ENCODE peak calls at places on chromosome 13, in six cellular contexts. B, Q, E, N, R and L are unnamed samples. For H4K20me1, the result is how much of the 10 kb centered on the place peaks cover.

GRCh38 chr13:34430294-34430693 is 511.8 kb upstream of the NBEA start:
- DNase-seq in R (peak), E (no peak), B (no peak), N (no peak), Q (peak), L (no peak)

GRCh38 chr13:109734002-109734785 is 52.2 kb downstream of the IRS2 start:
- DNase-seq in N (no peak), B (no peak), E (no peak), Q (no peak), R (no peak), L (no peak)

GRCh38 chr13:42747399-42747873 is 33.9 kb upstream of the FAM216B start:
- DNase-seq in R (peak), E (no peak), Q (peak), B (peak), N (no peak), L (peak)

GRCh38 chr13:106151056-106151699 is 384.3 kb downstream of the EFNB2 start:
- DNase-seq in B (peak), R (peak), N (peak), Q (peak), E (peak), L (peak)

GRCh38 chr13:40388617-40389016 is 277.8 kb downstream of the FOXO1 start:
- DNase-seq in B (no peak), N (no peak), Q (peak), E (no peak), R (no peak), L (peak)

GRCh38 chr13:93496985-93497673 is 270.5 kb downstream of the GPC6 start:
- DNase-seq in R (peak), Q (no peak), E (no peak), N (peak), B (no peak), L (no peak)

GRCh38 chr13:50527612-50528509 is 315.6 kb downstream of the DLEU7 start:
- DNase-seq in N (no peak), R (peak), E (no peak), Q (no peak), B (no peak), L (no peak)

GRCh38 chr13:91142572-91142971 is 204.9 kb upstream of the MIR17HG start:
- DNase-seq in B (peak), R (peak), E (no peak), Q (peak), N (no peak), L (peak)

GRCh38 chr13:92221916-92222315 is 823.5 kb downstream of the GPC5 start:
- DNase-seq in N (peak), B (no peak), E (no peak), Q (no peak), R (no peak), L (no peak)

GRCh38 chr13:36344173-36344572 is 2.0 kb downstream of the SPART start:
- DNase-seq in Q (peak), E (no peak), N (no peak), R (peak), B (no peak), L (no peak)

GRCh38 chr13:33017410-33017929 is 1.2 kb downstream of the KL start:
- DNase-seq in N (peak), B (peak), E (no peak), Q (peak), R (peak), L (no peak)

GRCh38 chr13:92549275-92549674 is 677.3 kb upstream of the GPC6 start:
- DNase-seq in Q (no peak), E (no peak), B (no peak), R (no peak), N (no peak), L (no peak)

GRCh38 chr13:21063031-21063430 is 1.6 kb upstream of the LATS2 start:
- DNase-seq in Q (no peak), N (no peak), B (no peak), R (no peak), E (no peak), L (no peak)

GRCh38 chr13:40333238-40333637 is 333.2 kb downstream of the FOXO1 start:
- DNase-seq in B (no peak), Q (no peak), N (no peak), R (no peak), E (peak), L (no peak)

GRCh38 chr13:39226359-39226758 is 188.1 kb downstream of the NHLRC3 start:
- DNase-seq in R (no peak), E (no peak), B (no peak), N (no peak), Q (no peak), L (no peak)

GRCh38 chr13:23617551-23618014 is 47.4 kb downstream of the TNFRSF19 start:
- DNase-seq in E (no peak), N (no peak), R (peak), B (no peak), Q (peak), L (no peak)

GRCh38 chr13:33153421-33154381 is 131.9 kb downstream of the STARD13 start:
- DNase-seq in Q (peak), R (peak), B (peak), E (no peak), N (peak), L (peak)

GRCh38 chr13:51168623-51169022 is 53.6 kb upstream of the FAM124A start:
- DNase-seq in E (no peak), Q (no peak), N (no peak), B (no peak), R (no peak), L (no peak)

GRCh38 chr13:88552966-88553365 is 881.8 kb downstream of the SLITRK5 start:
- DNase-seq in R (no peak), E (no peak), Q (no peak), B (no peak), N (no peak), L (no peak)

GRCh38 chr13:66618702-66619101 is 611.4 kb downstream of the PCDH9 start:
- DNase-seq in E (no peak), R (peak), Q (peak), B (no peak), N (peak), L (peak)

GRCh38 chr13:43953370-43953769 is 73.7 kb downstream of the LACC1 start:
- DNase-seq in Q (no peak), R (no peak), E (no peak), N (no peak), B (peak), L (peak)

GRCh38 chr13:27283906-27284523 is 13.4 kb downstream of the RASL11A start:
- DNase-seq in N (no peak), E (no peak), B (peak), R (peak), Q (no peak), L (peak)

GRCh38 chr13:75635101-75635620 is 969 bp upstream of the LMO7 start:
- DNase-seq in E (no peak), R (peak), N (no peak), Q (no peak), B (no peak), L (no peak)

GRCh38 chr13:77343841-77344240 is 16.9 kb upstream of the MYCBP2 start:
- DNase-seq in R (no peak), Q (no peak), N (no peak), E (no peak), B (no peak), L (peak)

GRCh38 chr13:40315416-40316064 is 350.9 kb downstream of the FOXO1 start:
- DNase-seq in B (no peak), N (no peak), Q (no peak), E (no peak), R (no peak), L (no peak)

GRCh38 chr13:104021806-104022397 is 955.7 kb upstream of the SLC10A2 start:
- DNase-seq in N (no peak), B (no peak), R (no peak), E (no peak), Q (no peak), L (no peak)

GRCh38 chr13:78012046-78012445 is 93.4 kb upstream of the EDNRB start:
- DNase-seq in Q (no peak), R (no peak), B (no peak), N (no peak), E (no peak), L (no peak)

GRCh38 chr13:19587635-19588300 is 26.4 kb upstream of the TPTE2 start:
- DNase-seq in N (no peak), R (peak), B (no peak), E (no peak), Q (peak), L (peak)

GRCh38 chr13:32362574-32362973 is 47.3 kb downstream of the BRCA2 start:
- DNase-seq in Q (no peak), N (no peak), B (no peak), R (no peak), E (no peak), L (no peak)

GRCh38 chr13:84255226-84255625 is 373.0 kb upstream of the SLITRK1 start:
- DNase-seq in Q (no peak), N (no peak), E (no peak), B (no peak), R (no peak), L (no peak)

DNA sequence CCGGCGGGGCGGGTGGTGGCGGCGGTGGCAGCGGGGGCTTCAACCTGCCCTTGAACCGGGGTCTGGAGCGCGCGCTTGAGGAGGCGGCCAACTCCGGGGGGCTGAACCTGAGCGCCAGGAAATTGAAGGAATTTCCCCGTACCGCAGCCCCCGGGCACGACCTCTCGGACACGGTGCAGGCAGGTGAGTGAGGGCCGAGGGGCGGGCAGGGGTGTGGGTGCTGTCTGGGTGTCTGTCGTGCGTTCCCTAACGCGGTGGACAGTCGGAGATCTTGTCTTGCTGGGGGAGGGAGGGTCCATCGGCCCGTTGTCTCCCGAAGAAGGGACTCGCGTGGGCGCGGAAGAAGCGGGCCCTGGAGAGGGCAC is 533 bp downstream of the LRCH1 start:
- DNase-seq in N (peak), B (no peak), E (no peak), R (no peak), Q (no peak), L (no peak)
- H3K4me2 ChIP-seq in N (peak), B (peak), E (peak), R (peak), Q (peak), L (peak)

DNA sequence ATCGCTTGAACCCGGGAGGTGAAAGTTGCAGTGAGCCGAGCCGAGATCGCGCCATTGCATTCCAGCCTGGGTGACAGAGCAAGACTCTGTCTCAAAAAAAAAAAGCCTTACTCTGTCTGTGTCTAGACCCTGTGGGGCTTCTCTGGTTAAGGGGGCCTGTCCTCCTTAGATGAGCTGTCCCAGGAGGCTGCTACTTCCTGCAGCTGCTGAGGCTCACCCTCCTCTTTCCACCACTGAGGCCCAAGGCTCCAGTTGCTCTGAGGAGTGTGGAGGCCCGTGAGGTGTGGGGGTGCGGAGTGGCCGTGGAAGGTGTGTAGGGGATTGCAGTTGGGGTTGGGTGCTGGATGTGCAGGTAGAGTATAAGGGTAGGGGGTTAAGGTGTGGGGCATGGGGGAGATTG is 22.1 kb upstream of the RASA3 start:
- DNase-seq in E (no peak), R (no peak), N (no peak), Q (no peak), B (no peak), L (no peak)
- H3K4me3 ChIP-seq in E (no peak), R (no peak), N (no peak), Q (no peak), B (no peak), L (no peak)

DNA sequence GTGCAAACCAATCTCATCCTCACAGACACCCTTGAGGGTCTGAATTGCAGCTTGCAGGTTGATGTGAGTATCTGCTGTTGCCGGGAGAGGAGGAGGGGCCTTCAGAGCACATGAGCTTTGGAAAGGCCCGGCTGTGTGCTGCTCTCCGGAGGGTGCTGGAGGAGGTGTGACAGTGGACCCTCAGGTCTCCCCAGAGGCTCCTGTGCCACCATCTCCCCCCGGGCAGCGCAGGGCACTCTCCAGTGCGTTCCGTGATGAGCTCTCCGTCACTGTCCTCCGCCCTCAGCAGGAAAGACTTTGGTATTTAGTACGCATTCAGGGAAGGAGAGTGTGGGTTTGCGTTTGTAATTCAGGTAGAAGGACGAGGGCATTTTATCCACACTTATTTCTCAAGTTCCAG is 20.0 kb downstream of the LAMP1 start:
- DNase-seq in R (no peak), B (no peak), E (no peak), Q (no peak), N (no peak), L (no peak)
- H4K20me1 ChIP-seq in R (under half), B (under half), E (under half), Q (under half), N (under half), L (under half)

DNA sequence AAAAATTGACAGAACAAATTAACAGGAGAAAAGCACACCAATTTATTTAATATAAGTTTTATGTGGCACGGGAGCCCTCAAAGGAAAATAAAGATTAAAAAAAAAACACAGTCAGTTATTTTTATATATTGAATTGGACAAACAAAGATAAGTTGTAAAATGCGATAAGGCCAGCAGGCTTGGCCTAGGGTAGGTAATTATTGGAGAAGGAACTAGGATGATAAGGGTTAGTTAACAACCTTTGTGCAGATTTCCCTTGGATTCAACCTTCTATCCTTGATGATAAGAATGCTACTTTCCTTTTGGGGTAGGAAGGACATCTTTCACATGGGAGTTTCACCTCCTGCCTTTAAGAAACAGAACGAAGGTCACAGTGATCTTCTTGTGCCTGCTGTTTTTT is 252.8 kb downstream of the SHISA2 start:
- DNase-seq in Q (no peak), B (no peak), N (no peak), R (no peak), E (no peak), L (no peak)
- H3K4me2 ChIP-seq in Q (no peak), B (no peak), N (no peak), R (no peak), E (no peak), L (no peak)

DNA sequence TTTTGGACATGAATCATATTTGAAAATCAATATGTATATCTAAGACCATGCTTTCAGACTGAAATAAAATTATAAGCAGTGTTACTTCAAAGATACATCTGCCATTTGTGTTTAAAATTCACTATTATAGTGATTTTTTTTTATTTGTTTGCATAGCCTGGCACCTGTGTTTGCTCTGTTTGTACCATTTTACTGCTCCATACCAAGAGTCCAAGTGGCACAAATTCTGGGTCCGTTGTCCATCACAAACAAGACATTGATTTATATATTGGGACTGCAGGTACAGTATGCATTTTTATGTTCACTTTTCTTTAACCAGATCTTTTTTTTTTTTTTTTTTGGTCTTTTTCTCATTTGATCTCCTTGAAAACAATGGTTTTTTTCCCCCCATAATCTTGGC is 6.7 kb upstream of the GPR183 start:
- DNase-seq in N (no peak), Q (no peak), R (no peak), B (no peak), E (no peak), L (no peak)
- H3K4me3 ChIP-seq in N (no peak), Q (no peak), R (no peak), B (no peak), E (no peak), L (no peak)

DNA sequence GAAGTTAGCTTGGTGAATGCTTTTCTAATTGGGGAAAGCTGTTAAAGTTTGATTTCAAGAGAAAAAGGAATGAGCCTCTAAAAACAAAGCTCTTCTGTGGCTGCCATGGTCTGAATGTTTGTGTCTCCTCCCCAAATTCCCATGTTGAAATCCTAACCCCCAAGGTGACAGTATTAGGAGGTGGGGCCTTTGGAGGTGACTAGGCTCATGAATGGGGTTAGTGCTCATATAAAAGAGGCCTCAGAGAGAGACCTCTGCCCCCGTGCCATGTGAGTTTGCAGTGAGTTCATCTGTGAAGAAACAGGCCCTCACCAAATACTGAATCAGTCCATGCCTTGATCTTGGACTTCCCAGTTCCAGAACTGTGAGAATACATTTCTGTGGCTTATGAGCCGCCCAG is 56.5 kb downstream of the ARHGEF7 start:
- DNase-seq in R (peak), E (no peak), B (no peak), Q (peak), N (no peak), L (no peak)
- H4K20me1 ChIP-seq in R (under half), E (under half), B (under half), Q (half or more), N (half or more), L (under half)

GRCh38 chr13:98890186-98890585 is 87.7 kb downstream of the DOCK9 start:
- DNase-seq in B (peak), E (peak), N (no peak), R (peak), Q (peak), L (peak)

GRCh38 chr13:98890920-98891319 is 86.9 kb downstream of the DOCK9 start:
- DNase-seq in E (no peak), R (no peak), B (no peak), N (no peak), Q (no peak), L (no peak)

GRCh38 chr13:98888890-98889279 is 89.0 kb downstream of the DOCK9 start:
- DNase-seq in E (no peak), B (no peak), R (no peak), Q (no peak), N (no peak), L (no peak)

GRCh38 chr13:98888222-98888889 is 89.5 kb downstream of the DOCK9 start:
- DNase-seq in R (no peak), N (no peak), Q (no peak), E (no peak), B (no peak), L (no peak)

GRCh38 chr13:98889419-98890079 is 88.3 kb downstream of the DOCK9 start:
- DNase-seq in N (no peak), B (peak), Q (no peak), E (no peak), R (no peak), L (peak)
- H3K4me2 ChIP-seq in N (no peak), B (no peak), Q (no peak), E (peak), R (no peak), L (peak)

DNA sequence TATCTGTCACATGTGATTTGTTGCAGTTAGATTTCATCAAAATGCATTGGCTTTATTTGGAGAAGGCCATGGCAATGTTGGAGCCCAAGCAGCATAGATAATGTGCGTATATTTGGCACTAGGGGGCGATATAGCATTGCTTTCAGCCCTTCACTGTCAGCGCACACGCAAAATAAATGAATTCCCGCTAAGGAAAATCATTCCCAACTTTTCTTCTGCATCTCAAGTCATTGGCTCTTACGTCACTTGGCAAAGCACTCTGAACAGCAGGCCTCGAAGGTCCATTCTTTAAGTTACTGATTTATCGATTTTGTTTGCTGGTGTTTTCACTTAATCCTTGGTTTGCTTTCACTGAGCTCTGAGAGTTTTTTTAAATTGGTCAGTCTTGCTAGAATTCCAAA is 97.9 kb upstream of the IPO5 start:
- DNase-seq in Q (peak), R (peak), E (peak), B (peak), N (peak), L (peak)
- H3K4me3 ChIP-seq in Q (no peak), R (no peak), E (no peak), B (no peak), N (no peak), L (no peak)

DNA sequence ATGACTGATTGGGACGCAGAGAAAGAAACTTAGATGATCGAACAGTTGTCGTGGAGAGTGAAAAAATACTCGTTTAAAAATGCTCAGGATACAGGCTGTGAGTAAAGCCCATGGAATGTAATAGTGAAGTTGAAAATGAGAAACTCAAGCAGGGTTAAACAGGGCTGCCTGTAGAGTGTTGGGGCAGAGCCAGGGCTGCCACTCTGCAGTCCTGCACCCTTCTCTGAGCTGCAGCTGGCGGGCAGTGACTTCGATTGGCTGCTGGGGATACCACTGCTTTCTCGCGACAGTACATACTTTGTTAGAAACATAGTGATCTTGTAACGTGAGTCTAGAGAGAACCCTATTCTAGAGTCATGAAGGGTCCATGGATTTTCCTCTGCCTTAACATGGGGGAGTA is 95.4 kb downstream of the ARHGEF7 start:
- DNase-seq in N (peak), R (peak), Q (peak), E (no peak), B (peak), L (peak)
- H4K20me1 ChIP-seq in N (half or more), R (under half), Q (under half), E (under half), B (under half), L (under half)